ENCODE peak calls at places on chromosome 22, in eight cellular contexts. G is thoracic aorta, O is A549, S is H9, R is mammary epithelial cell, Y is right atrium auricular region, D is kidney, N is adrenal gland. V is an unnamed sample.
A peak's percentile ranks its signal among the peaks of the same experiment; 100 is the strongest.

GRCh38 chr22:48761546-48761945 is 1066.1 kb downstream of the BRD1 start:
- DNase-seq in G (no peak), O (no peak), S (peak; percentile 10), R (no peak), Y (peak; percentile 50), D (no peak), N (peak; percentile 29), V (peak; percentile 9)

GRCh38 chr22:29477919-29478318 is 2.1 kb upstream of the NEFH start:
- DNase-seq in G (no peak), O (peak; percentile 32), S (no peak), R (no peak), Y (no peak), D (no peak), N (peak; percentile 58), V (no peak)

GRCh38 chr22:29152381-29153138 is 53.1 kb upstream of the EMID1 start:
- DNase-seq in G (peak; percentile 18), O (no peak), S (peak; percentile 52), R (no peak), Y (peak; percentile 64), D (peak; percentile 75), N (peak; percentile 58), V (peak; percentile 72)

GRCh38 chr22:33139937-33140336 is 81.8 kb upstream of the SYN3 start:
- DNase-seq in G (no peak), O (no peak), S (no peak), R (no peak), Y (no peak), D (no peak), N (no peak), V (no peak)

GRCh38 chr22:40200795-40201194 is 23.1 kb downstream of the TNRC6B start:
- DNase-seq in G (no peak), O (no peak), S (no peak), R (no peak), Y (no peak), D (no peak), N (peak; percentile 37), V (no peak)

GRCh38 chr22:50317178-50317577 is 9.6 kb downstream of the DENND6B start:
- DNase-seq in G (no peak), O (no peak), S (no peak), R (no peak), Y (no peak), D (peak; percentile 61), N (no peak), V (no peak)

GRCh38 chr22:36180038-36180880 is 19.7 kb upstream of the APOL3 start:
- DNase-seq in G (peak; percentile 72), O (peak; percentile 52), S (peak; percentile 87), R (peak; percentile 35), Y (peak; percentile 92), D (peak; percentile 92), N (peak; percentile 96), V (peak; percentile 89)

GRCh38 chr22:45917146-45917545 is 59.8 kb downstream of the WNT7B start:
- DNase-seq in G (no peak), O (no peak), S (no peak), R (no peak), Y (no peak), D (no peak), N (no peak), V (no peak)

GRCh38 chr22:33051960-33052839 is 6.0 kb downstream of the SYN3 start:
- DNase-seq in G (no peak), O (no peak), S (no peak), R (no peak), Y (peak; percentile 43), D (no peak), N (no peak), V (no peak)

DNA sequence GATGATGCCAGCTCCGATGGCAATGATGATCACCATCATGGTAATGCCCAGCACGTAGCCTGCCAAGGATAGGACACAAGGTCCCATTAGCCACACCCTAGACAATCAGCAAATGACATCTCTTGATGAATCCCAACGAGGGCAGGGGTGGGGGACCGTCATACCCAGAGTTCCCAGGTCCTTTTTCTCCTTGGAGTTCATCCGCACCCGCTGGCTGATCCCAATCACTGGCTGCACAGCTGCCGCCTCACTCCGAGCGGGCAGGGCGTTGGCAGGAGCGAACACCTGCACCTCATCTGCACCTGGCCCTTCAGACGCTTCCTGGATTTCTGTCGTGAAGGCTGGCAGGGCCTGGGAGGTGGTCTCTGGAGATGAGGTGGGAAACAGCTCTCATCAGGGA is 3.0 kb downstream of the PIK3IP1 start:
- DNase-seq in G (no peak), O (no peak), S (no peak), R (no peak), Y (no peak), D (no peak), N (peak; percentile 67), V (no peak)
- H3K4me1 ChIP-seq in G (peaks cover 15% of the 10 kb centered on the region), O (peaks cover 17% of the 10 kb centered on the region), S (no peaks in the 10 kb centered on the region), R (peaks cover 23% of the 10 kb centered on the region), Y (no peaks in the 10 kb centered on the region), D (peaks cover 18% of the 10 kb centered on the region), N (peaks cover 63% of the 10 kb centered on the region), V (peaks cover 19% of the 10 kb centered on the region)

GRCh38 chr22:20037419-20037818 is 16.5 kb downstream of the TANGO2 start:
- DNase-seq in G (no peak), O (no peak), S (no peak), R (no peak), Y (no peak), D (no peak), N (no peak), V (no peak)

GRCh38 chr22:20036119-20036518 is 15.2 kb downstream of the TANGO2 start:
- DNase-seq in G (no peak), O (no peak), S (no peak), R (no peak), Y (no peak), D (no peak), N (no peak), V (no peak)

GRCh38 chr22:20038574-20038973 is 17.7 kb downstream of the TANGO2 start:
- DNase-seq in G (no peak), O (no peak), S (no peak), R (no peak), Y (no peak), D (no peak), N (no peak), V (no peak)

GRCh38 chr22:20035375-20036084 is 14.6 kb downstream of the TANGO2 start:
- DNase-seq in G (no peak), O (no peak), S (no peak), R (no peak), Y (no peak), D (no peak), N (no peak), V (no peak)

DNA sequence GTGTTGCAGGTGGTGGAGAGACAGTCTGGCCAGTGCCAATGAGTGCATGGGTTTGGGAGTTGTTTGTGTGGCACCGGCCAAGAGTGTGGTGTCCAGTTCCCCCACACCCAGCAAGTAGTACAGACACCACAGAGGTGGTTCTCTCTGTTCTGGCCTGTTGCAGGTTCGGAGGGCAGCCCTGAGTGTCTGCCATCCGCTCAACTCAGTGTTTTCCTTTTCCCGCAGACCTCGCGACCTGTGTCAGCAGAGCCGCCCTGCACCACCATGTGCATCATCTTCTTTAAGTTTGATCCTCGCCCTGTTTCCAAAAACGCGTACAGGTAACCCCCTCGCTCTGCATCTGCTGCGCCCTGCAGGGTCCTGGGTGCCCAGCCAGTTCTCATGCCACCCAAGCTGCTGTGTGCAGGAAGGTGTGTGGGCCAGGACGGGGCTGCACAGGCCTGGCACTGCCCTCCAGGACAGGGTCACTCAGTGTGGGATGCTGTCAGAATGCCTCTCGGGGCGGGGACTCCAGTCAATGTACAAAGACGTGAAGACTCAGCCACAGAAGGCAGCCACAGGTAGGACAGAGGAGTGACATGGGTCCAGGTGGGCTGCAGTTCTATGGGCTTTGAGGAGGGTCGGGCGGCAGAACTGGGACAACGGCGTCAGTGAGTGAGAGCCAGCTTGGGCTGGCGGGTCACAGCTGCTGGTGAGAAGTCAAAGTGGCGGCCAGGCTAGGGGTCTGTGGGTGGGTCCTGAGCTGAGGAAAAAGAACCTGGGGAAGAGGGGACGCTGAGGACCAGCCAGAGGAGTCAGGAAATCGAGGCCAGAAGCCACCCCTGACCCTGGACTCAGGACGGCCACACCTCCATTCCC is 15.9 kb downstream of the TANGO2 start:
- DNase-seq in G (no peak), O (no peak), S (no peak), R (no peak), Y (no peak), D (no peak), N (no peak), V (no peak)
- H3K27ac ChIP-seq in G (no peak overlapping the region), O (no peak overlapping the region), S (no peak overlapping the region), R (no peak overlapping the region), Y (no peak overlapping the region), D (no peak overlapping the region), N (no peak overlapping the region), V (no peak overlapping the region)

GRCh38 chr22:22207845-22208564 is 36.6 kb upstream of the VPREB1 start:
- DNase-seq in G (no peak), O (peak; percentile 70), S (peak; percentile 71), R (peak; percentile 66), Y (peak; percentile 62), D (peak; percentile 88), N (peak; percentile 60), V (no peak)
- H3K4me1 ChIP-seq in G (no peaks in the 10 kb centered on the region), O (peaks cover 7% of the 10 kb centered on the region), S (no peaks in the 10 kb centered on the region), R (peaks cover 25% of the 10 kb centered on the region), Y (no peaks in the 10 kb centered on the region), D (peaks cover 2% of the 10 kb centered on the region), N (no peaks in the 10 kb centered on the region), V (no peaks in the 10 kb centered on the region)

GRCh38 chr22:43388420-43388851 is 23.4 kb upstream of the MPPED1 start:
- DNase-seq in G (no peak), O (peak; percentile 69), S (peak; percentile 90), R (peak; percentile 36), Y (peak; percentile 77), D (peak; percentile 87), N (peak; percentile 87), V (peak; percentile 75)

GRCh38 chr22:43384863-43385262 is 27.0 kb upstream of the MPPED1 start:
- DNase-seq in G (no peak), O (no peak), S (no peak), R (no peak), Y (no peak), D (peak; percentile 46), N (no peak), V (no peak)

GRCh38 chr22:43389227-43389836 is 22.5 kb upstream of the MPPED1 start:
- DNase-seq in G (no peak), O (no peak), S (no peak), R (no peak), Y (no peak), D (peak; percentile 16), N (no peak), V (no peak)

GRCh38 chr22:43387815-43388214 is 24.0 kb upstream of the MPPED1 start:
- DNase-seq in G (no peak), O (no peak), S (no peak), R (no peak), Y (no peak), D (peak; percentile 18), N (no peak), V (no peak)

DNA sequence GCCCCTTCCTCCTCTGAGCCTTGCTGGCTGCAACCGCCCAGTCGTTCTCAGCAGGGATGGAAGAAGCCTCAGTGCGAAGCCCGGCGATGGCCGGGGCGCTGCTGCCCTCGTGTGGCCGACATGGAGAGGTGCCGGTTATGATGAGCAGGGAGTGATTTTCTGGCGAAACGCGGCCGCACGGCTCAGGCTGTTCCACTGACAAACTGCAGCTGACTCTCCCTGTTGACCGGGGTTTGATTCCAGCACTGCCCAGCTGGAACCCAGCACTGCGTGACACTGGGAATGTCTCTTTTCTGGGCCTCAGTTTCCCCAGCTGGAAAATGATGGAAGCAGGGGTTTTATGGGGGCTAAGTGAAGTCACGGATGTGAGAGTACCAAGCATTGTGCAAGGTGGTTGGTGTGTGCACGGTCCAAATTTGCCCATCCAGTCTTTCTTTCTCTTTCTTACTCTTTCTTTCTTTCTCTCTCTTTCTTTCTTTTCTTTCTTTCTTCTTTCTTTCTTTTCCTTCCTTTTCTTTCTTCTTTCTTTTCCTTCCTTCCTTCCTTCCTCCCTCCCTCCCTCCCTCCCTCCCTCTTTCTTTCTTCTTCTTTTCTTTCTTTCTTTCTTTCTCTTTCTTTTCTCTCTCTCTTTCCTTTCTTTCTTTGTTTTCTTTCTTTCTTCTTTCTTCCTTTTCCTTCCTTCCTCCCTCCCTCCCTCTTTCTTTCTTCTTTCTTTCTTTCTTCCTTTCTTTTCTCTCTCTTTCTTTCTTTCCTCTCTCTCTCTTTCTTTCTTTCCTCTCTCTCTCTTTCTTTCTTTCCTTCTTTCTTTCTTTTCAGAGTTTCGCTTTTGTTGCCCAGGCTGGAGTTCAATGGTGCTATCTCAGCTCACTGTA is 25.8 kb upstream of the MPPED1 start:
- DNase-seq in G (peak; percentile 11), O (peak; percentile 72), S (peak; percentile 89), R (peak; percentile 51), Y (peak; percentile 78), D (peak; percentile 92), N (peak; percentile 86), V (peak; percentile 81)
- H3K27ac ChIP-seq in G (no peak overlapping the region), O (no peak overlapping the region), S (no peak overlapping the region), R (no peak overlapping the region), Y (no peak overlapping the region), D (no peak overlapping the region), N (no peak overlapping the region), V (no peak overlapping the region)

V was measured in tibial artery.